ENCODE peak calls at places on chromosomes 2 and 18, in eight cellular contexts. O, I, H, B, C, M, S and X are unnamed samples.

GRCh38 chr18:24818451-24818850 is 358.0 kb downstream of the HRH4 start:
- DNase-seq in B (no peak), H (no peak), S (no peak), M (no peak), I (no peak), C (no peak), O (no peak), X (no peak)

GRCh38 chr2:47267389-47268086 is 112.4 kb upstream of the STPG4 start:
- DNase-seq in M (no peak), C (no peak), I (no peak), B (no peak), S (no peak), O (no peak), H (no peak), X (no peak)

GRCh38 chr2:26892916-26893524 is 45.1 kb downstream of the DPYSL5 start:
- DNase-seq in B (no peak), O (no peak), H (no peak), C (peak; percentile 1), S (no peak), I (no peak), M (no peak), X (peak; percentile 23)

GRCh38 chr2:112159454-112159921 is 21.3 kb downstream of the FBLN7 start:
- DNase-seq in B (no peak), C (no peak), S (peak; percentile 31), O (peak; percentile 87), H (peak; percentile 94), I (no peak), M (no peak), X (peak; percentile 69)

GRCh38 chr2:227134591-227134990 is 29.4 kb downstream of the COL4A4 start:
- DNase-seq in B (no peak), O (no peak), H (no peak), I (no peak), C (no peak), S (no peak), M (no peak), X (no peak)

GRCh38 chr2:138205281-138205680 is 241.0 kb downstream of the HNMT start:
- DNase-seq in M (no peak), O (no peak), S (no peak), C (no peak), H (no peak), B (no peak), I (no peak), X (no peak)

GRCh38 chr2:218605438-218605837 is 2.3 kb upstream of the PLCD4 start:
- DNase-seq in S (no peak), C (peak; percentile 50), M (peak; percentile 83), B (no peak), O (no peak), H (no peak), I (peak; percentile 68), X (peak; percentile 64)

GRCh38 chr2:1678609-1679008 is 65.7 kb downstream of the PXDN start:
- DNase-seq in S (no peak), C (no peak), H (no peak), I (no peak), B (no peak), M (no peak), O (no peak), X (no peak)

GRCh38 chr2:203687161-203687560 is 19.3 kb upstream of the CD28 start:
- DNase-seq in C (peak; percentile 17), B (no peak), O (no peak), I (no peak), H (no peak), S (no peak), M (no peak), X (no peak)

GRCh38 chr2:200654823-200655222 is 69.0 kb downstream of the AOX1 start:
- DNase-seq in M (no peak), S (no peak), H (no peak), C (no peak), I (no peak), B (no peak), O (no peak), X (no peak)

GRCh38 chr2:41735446-41735845 is 312.4 kb upstream of the PKDCC start:
- DNase-seq in B (no peak), S (no peak), H (no peak), M (no peak), C (no peak), I (no peak), O (no peak), X (peak; percentile 42)

GRCh38 chr2:65957886-65958285 is 477.0 kb upstream of the MEIS1 start:
- DNase-seq in C (no peak), I (no peak), O (no peak), H (no peak), M (no peak), B (no peak), S (no peak), X (no peak)

GRCh38 chr2:134469516-134470115 is 215.7 kb downstream of the MGAT5 start:
- DNase-seq in S (no peak), O (no peak), I (no peak), H (no peak), M (no peak), B (no peak), C (no peak), X (no peak)

GRCh38 chr18:48975817-48976649 is 25.3 kb upstream of the SMAD7 start:
- DNase-seq in H (peak; percentile 44), I (peak; percentile 58), O (peak; percentile 87), C (peak; percentile 90), B (peak; percentile 28), S (peak; percentile 83), M (peak; percentile 57), X (peak; percentile 14)

GRCh38 chr2:101116348-101116747 is 34.8 kb downstream of the TBC1D8 start:
- DNase-seq in B (no peak), O (no peak), H (no peak), C (no peak), I (no peak), S (no peak), M (no peak), X (no peak)
- H3K4me1 ChIP-seq in B (no peaks in the 10 kb centered on the region), O (peaks cover 87% of the 10 kb centered on the region), H (no peaks in the 10 kb centered on the region), C (peaks cover 37% of the 10 kb centered on the region), I (peaks cover 14% of the 10 kb centered on the region), S (peaks cover 41% of the 10 kb centered on the region), M (peaks cover 14% of the 10 kb centered on the region), X (peaks cover 14% of the 10 kb centered on the region)

GRCh38 chr2:101704046-101704466 is 6.5 kb downstream of the MAP4K4 start:
- DNase-seq in S (no peak), H (peak; percentile 43), I (no peak), M (peak; percentile 84), C (peak; percentile 20), O (no peak), B (no peak), X (peak; percentile 17)

GRCh38 chr2:101710036-101710689 is 12.7 kb downstream of the MAP4K4 start:
- DNase-seq in C (no peak), S (no peak), I (no peak), H (no peak), B (no peak), M (peak; percentile 24), O (no peak), X (no peak)

GRCh38 chr2:101704816-101705565 is 7.5 kb downstream of the MAP4K4 start:
- DNase-seq in S (no peak), H (no peak), B (no peak), I (no peak), O (no peak), M (peak; percentile 49), C (no peak), X (peak; percentile 89)

GRCh38 chr2:101706121-101706818 is 8.8 kb downstream of the MAP4K4 start:
- DNase-seq in M (no peak), O (no peak), I (no peak), C (no peak), S (no peak), B (no peak), H (no peak), X (no peak)

GRCh38 chr2:101706819-101707177 is 9.3 kb downstream of the MAP4K4 start:
- DNase-seq in C (no peak), B (no peak), H (peak; percentile 72), O (no peak), S (no peak), I (no peak), M (no peak), X (no peak)
- H3K4me1 ChIP-seq in C (peaks cover 17% of the 10 kb centered on the region), B (peaks cover 91% of the 10 kb centered on the region), H (peaks cover 100% of the 10 kb centered on the region), O (peaks cover 99% of the 10 kb centered on the region), S (no peaks in the 10 kb centered on the region), I (no peaks in the 10 kb centered on the region), M (peaks cover 17% of the 10 kb centered on the region), X (peaks cover 31% of the 10 kb centered on the region)

GRCh38 chr2:230778350-230779140 is 65.9 kb downstream of the CAB39 start:
- DNase-seq in I (no peak), B (no peak), O (no peak), M (peak; percentile 42), C (no peak), H (no peak), S (no peak), X (no peak)

GRCh38 chr2:230779141-230779523 is 66.5 kb downstream of the CAB39 start:
- DNase-seq in I (no peak), B (no peak), M (no peak), H (no peak), O (no peak), S (no peak), C (no peak), X (no peak)

GRCh38 chr2:230783101-230783500 is 70.5 kb downstream of the CAB39 start:
- DNase-seq in O (no peak), I (no peak), C (no peak), S (no peak), B (no peak), H (no peak), M (no peak), X (no peak)

GRCh38 chr2:230777681-230778080 is 65.0 kb downstream of the CAB39 start:
- DNase-seq in M (no peak), H (no peak), S (no peak), I (no peak), C (no peak), B (no peak), O (no peak), X (no peak)

DNA sequence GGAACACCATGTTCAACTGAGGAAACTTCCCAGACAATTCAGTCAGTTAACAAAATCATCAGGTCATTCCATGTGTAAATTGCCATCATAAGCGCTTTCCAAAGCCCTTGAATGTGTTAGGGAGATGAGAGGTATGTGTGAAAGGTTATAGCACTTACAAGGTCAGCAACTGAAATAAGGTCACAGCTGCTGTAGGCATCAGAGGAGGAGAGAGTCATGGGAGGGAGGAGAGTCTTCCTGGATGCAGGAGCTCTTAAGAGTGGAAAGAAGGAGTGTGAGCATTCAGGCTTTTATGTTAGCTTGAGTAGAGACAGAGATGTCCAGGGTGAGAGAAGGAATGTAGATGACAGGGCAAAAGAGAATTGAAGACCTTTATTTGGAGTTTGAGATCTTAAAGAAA is 67.0 kb downstream of the CAB39 start:
- DNase-seq in S (no peak), M (no peak), C (no peak), H (no peak), I (no peak), O (no peak), B (no peak), X (no peak)
- H3K4me1 ChIP-seq in S (no peaks in the 10 kb centered on the region), M (peaks cover 8% of the 10 kb centered on the region), C (no peaks in the 10 kb centered on the region), H (no peaks in the 10 kb centered on the region), I (no peaks in the 10 kb centered on the region), O (peaks cover 81% of the 10 kb centered on the region), B (peaks cover 47% of the 10 kb centered on the region), X (peaks cover 5% of the 10 kb centered on the region)

GRCh38 chr2:9617749-9618148 is 13.0 kb downstream of the YWHAQ start:
- DNase-seq in O (no peak), S (no peak), B (no peak), I (no peak), C (no peak), M (peak; percentile 88), H (no peak), X (no peak)
- H3K4me1 ChIP-seq in O (peaks cover 61% of the 10 kb centered on the region), S (peaks cover 17% of the 10 kb centered on the region), B (peaks cover 52% of the 10 kb centered on the region), I (peaks cover 5% of the 10 kb centered on the region), C (peaks cover 18% of the 10 kb centered on the region), M (peaks cover 13% of the 10 kb centered on the region), H (no peaks in the 10 kb centered on the region), X (peaks cover 14% of the 10 kb centered on the region)